ENCODE peak calls at places on chromosomes 2 and 18, in nine cellular contexts. R is dorsolateral prefrontal cortex; A is BE2C; Q is H9; S is GM23248; E is CD8-positive, alpha-beta T cell; W is H7; F is hepatocyte; T is mammary epithelial cell. B is an unnamed sample. For H3K27me3, the result is how much of the 10 kb centered on the place peaks cover.

GRCh38 chr2:235608200-235608591 is 114.4 kb downstream of the AGAP1 start:
- DNase-seq in E (no peak), R (no peak), F (no peak), S (no peak), Q (no peak), T (no peak), A (no peak), W (no peak), B (no peak)

GRCh38 chr2:112646791-112647720 is 1.3 kb downstream of the SLC20A1 start:
- DNase-seq in A (no peak), W (no peak), R (no peak), F (no peak), Q (no peak), E (no peak), T (no peak), S (peak), B (no peak)

GRCh38 chr2:58350484-58350883 is 109.4 kb upstream of the FANCL start:
- DNase-seq in Q (no peak), W (no peak), E (no peak), A (no peak), R (no peak), T (no peak), F (no peak), S (no peak), B (no peak)

GRCh38 chr2:221896505-221897151 is 324.5 kb upstream of the EPHA4 start:
- DNase-seq in Q (no peak), R (peak), S (peak), A (no peak), W (no peak), E (no peak), T (peak), F (peak), B (no peak)

GRCh38 chr2:239293450-239294430 is 107.1 kb downstream of the HDAC4 start:
- DNase-seq in E (peak), R (peak), W (no peak), S (no peak), F (no peak), T (no peak), Q (no peak), A (no peak), B (peak)

GRCh38 chr2:109009920-109010610 is 21.0 kb upstream of the EDAR start:
- DNase-seq in W (no peak), F (no peak), T (no peak), R (no peak), Q (no peak), E (no peak), S (peak), A (no peak), B (no peak)

GRCh38 chr2:39243469-39244123 is at the start of gene CDKL4:
- DNase-seq in A (no peak), W (peak), R (peak), F (no peak), T (no peak), S (no peak), Q (no peak), E (peak), B (peak)

GRCh38 chr2:202681688-202682205 is 47.0 kb downstream of the FAM117B start:
- DNase-seq in F (no peak), Q (no peak), T (no peak), R (no peak), S (no peak), W (no peak), E (no peak), A (no peak), B (no peak)

GRCh38 chr2:98134601-98135000 is 47.6 kb downstream of the VWA3B start:
- DNase-seq in Q (no peak), R (no peak), W (no peak), A (no peak), F (peak), S (no peak), T (no peak), E (no peak), B (no peak)

GRCh38 chr2:12452211-12452610 is 264.5 kb upstream of the TRIB2 start:
- DNase-seq in F (no peak), E (no peak), S (no peak), A (peak), W (no peak), T (no peak), R (no peak), Q (no peak), B (no peak)

GRCh38 chr2:241728000-241728399 is 6.4 kb upstream of the D2HGDH start:
- DNase-seq in S (no peak), A (no peak), W (peak), Q (no peak), F (no peak), R (no peak), E (no peak), T (no peak), B (no peak)

GRCh38 chr2:145777297-145777696 is 1257.4 kb upstream of the ZEB2 start:
- DNase-seq in T (peak), A (no peak), W (no peak), Q (no peak), R (no peak), F (peak), S (peak), E (no peak), B (no peak)

GRCh38 chr2:231933916-231934401 is 7.8 kb upstream of the NPPC start:
- DNase-seq in S (no peak), E (no peak), T (no peak), W (peak), Q (no peak), R (no peak), F (no peak), A (peak), B (no peak)

GRCh38 chr18:13612111-13612997 is 114.0 kb downstream of the FAM210A start:
- DNase-seq in T (no peak), W (peak), E (peak), Q (no peak), S (peak), A (peak), F (no peak), R (peak), B (peak)

GRCh38 chr2:108941161-108941665 is 47.8 kb downstream of the EDAR start:
- DNase-seq in Q (no peak), E (no peak), T (no peak), R (no peak), S (no peak), W (no peak), F (no peak), A (no peak), B (no peak)

GRCh38 chr2:20353597-20353996 is 3.0 kb upstream of the PUM2 start:
- DNase-seq in T (peak), R (no peak), F (peak), W (no peak), A (no peak), S (no peak), E (no peak), Q (no peak), B (no peak)

GRCh38 chr2:158686166-158686792 is 108.8 kb upstream of the DAPL1 start:
- DNase-seq in Q (no peak), F (no peak), T (no peak), R (peak), A (no peak), W (no peak), S (peak), E (no peak), B (no peak)

GRCh38 chr18:71105078-71105819 is 816.4 kb downstream of the SOCS6 start:
- DNase-seq in E (no peak), F (no peak), T (no peak), W (peak), S (peak), Q (no peak), A (no peak), R (no peak), B (no peak)

GRCh38 chr18:61554117-61554776 is 221.0 kb downstream of the CDH20 start:
- DNase-seq in A (no peak), S (no peak), T (no peak), W (peak), Q (no peak), E (peak), R (no peak), F (no peak), B (peak)

GRCh38 chr2:127220102-127220806 is at the start of gene CYP27C1:
- DNase-seq in S (peak), Q (peak), T (no peak), E (no peak), A (no peak), F (peak), W (peak), R (no peak), B (no peak)

GRCh38 chr2:234330902-234331301 is 166.0 kb downstream of the ARL4C start:
- DNase-seq in T (no peak), W (peak), S (no peak), R (no peak), E (no peak), F (peak), A (no peak), Q (no peak), B (no peak)

GRCh38 chr18:69674292-69674877 is 273.3 kb downstream of the CD226 start:
- DNase-seq in E (no peak), W (no peak), F (no peak), A (no peak), T (no peak), Q (no peak), S (no peak), R (no peak), B (no peak)

GRCh38 chr2:9225806-9226205 is 19.2 kb downstream of the ASAP2 start:
- DNase-seq in T (no peak), S (no peak), Q (no peak), W (no peak), F (no peak), A (no peak), E (no peak), R (no peak), B (no peak)

GRCh38 chr18:57397440-57397839 is 37.7 kb upstream of the ONECUT2 start:
- DNase-seq in Q (no peak), F (peak), E (no peak), R (no peak), W (no peak), S (peak), A (no peak), T (peak), B (no peak)

GRCh38 chr2:214547931-214548330 is 137.1 kb downstream of the VWC2L start:
- DNase-seq in R (no peak), E (no peak), A (no peak), S (peak), F (no peak), T (peak), Q (no peak), W (no peak), B (no peak)

GRCh38 chr18:48673456-48674197 is 134.8 kb downstream of the CTIF start:
- DNase-seq in S (no peak), F (no peak), W (no peak), E (no peak), T (no peak), R (no peak), A (no peak), Q (no peak), B (no peak)

GRCh38 chr18:3499498-3499897 is 49.5 kb downstream of the TGIF1 start:
- DNase-seq in Q (peak), R (no peak), S (no peak), W (peak), E (no peak), T (no peak), A (no peak), F (no peak), B (no peak)

GRCh38 chr18:31297248-31297647 is 20.7 kb upstream of the DSG1 start:
- DNase-seq in W (no peak), E (no peak), F (no peak), R (no peak), T (no peak), S (no peak), Q (no peak), A (no peak), B (no peak)

GRCh38 chr2:71100195-71100964 is 29.6 kb downstream of the MCEE start:
- DNase-seq in W (peak), A (peak), F (peak), Q (peak), E (peak), R (no peak), S (peak), T (peak), B (peak)

GRCh38 chr2:14633031-14633430 is 514 bp downstream of the LRATD1 start:
- DNase-seq in S (no peak), F (peak), T (peak), R (no peak), Q (no peak), A (peak), E (no peak), W (no peak), B (no peak)

GRCh38 chr2:14634223-14634884 is 1.8 kb downstream of the LRATD1 start:
- DNase-seq in F (peak), W (peak), Q (peak), A (peak), E (no peak), S (peak), T (peak), R (peak), B (no peak)

GRCh38 chr2:14631676-14632075 is 841 bp upstream of the LRATD1 start:
- DNase-seq in T (no peak), F (no peak), S (no peak), R (no peak), W (no peak), E (no peak), A (no peak), Q (no peak), B (no peak)

GRCh38 chr2:14633451-14634211 is 1.1 kb downstream of the LRATD1 start:
- DNase-seq in S (no peak), W (peak), A (no peak), T (no peak), F (peak), Q (peak), E (no peak), R (peak), B (no peak)

GRCh38 chr2:14632133-14632936 is at the start of gene LRATD1:
- DNase-seq in A (peak), F (peak), E (no peak), W (peak), T (peak), S (peak), Q (peak), R (peak), B (no peak)
- H3K27me3 ChIP-seq in A (half or more), F (under half), E (under half), W (half or more), T (under half), S (under half), Q (under half), R (under half), B (under half)

DNA sequence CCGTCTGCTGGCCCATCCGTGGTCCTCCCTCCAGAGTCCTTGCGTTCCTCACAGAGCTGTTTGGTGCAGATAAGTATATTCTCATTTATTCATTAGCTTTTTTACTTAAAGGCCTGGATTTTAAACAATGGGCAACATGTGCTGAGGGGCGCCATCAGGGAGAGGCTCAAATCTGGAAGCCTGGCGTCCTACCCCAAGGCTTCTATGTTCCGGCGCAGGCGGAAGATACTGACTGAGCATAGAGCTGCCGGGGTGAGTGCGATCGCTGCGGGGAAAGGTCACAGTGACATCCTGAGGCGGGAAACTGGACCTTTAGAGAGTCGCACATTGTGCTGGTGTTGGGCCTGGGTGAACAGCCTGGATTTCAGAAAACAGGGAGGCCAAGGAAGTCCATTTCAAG is 130.6 kb upstream of the PXDN start:
- DNase-seq in Q (no peak), E (no peak), F (no peak), A (no peak), R (no peak), S (no peak), W (no peak), T (no peak), B (no peak)
- H3K27me3 ChIP-seq in Q (under half), E (under half), F (under half), A (under half), R (under half), S (under half), W (under half), T (under half), B (under half)

GRCh38 chr2:188784269-188784762 is 189.9 kb upstream of the COL3A1 start:
- DNase-seq in A (no peak), F (peak), E (no peak), Q (no peak), T (no peak), R (no peak), S (no peak), W (no peak), B (no peak)

GRCh38 chr2:188787002-188787660 is 187.0 kb upstream of the COL3A1 start:
- DNase-seq in A (no peak), E (no peak), S (peak), T (peak), W (no peak), F (peak), R (no peak), Q (no peak), B (no peak)

GRCh38 chr2:188787661-188788044 is 186.5 kb upstream of the COL3A1 start:
- DNase-seq in E (no peak), Q (no peak), R (no peak), F (peak), A (no peak), S (peak), T (no peak), W (no peak), B (no peak)

GRCh38 chr2:188786368-188786781 is 187.8 kb upstream of the COL3A1 start:
- DNase-seq in A (no peak), S (peak), W (no peak), T (peak), Q (no peak), E (no peak), F (peak), R (no peak), B (no peak)

GRCh38 chr2:188785515-188785914 is 188.7 kb upstream of the COL3A1 start:
- DNase-seq in W (no peak), Q (no peak), A (no peak), S (peak), T (no peak), E (no peak), F (peak), R (no peak), B (no peak)
- H3K27me3 ChIP-seq in W (under half), Q (under half), A (under half), S (under half), T (under half), E (under half), F (under half), R (under half), B (under half)

GRCh38 chr18:28178720-28179119 is 1.8 kb upstream of the CDH2 start:
- DNase-seq in S (peak), W (peak), E (no peak), F (peak), A (no peak), T (no peak), R (no peak), Q (no peak), B (no peak)
- H3K27me3 ChIP-seq in S (under half), W (under half), E (under half), F (under half), A (under half), T (under half), R (under half), Q (under half), B (under half)

DNA sequence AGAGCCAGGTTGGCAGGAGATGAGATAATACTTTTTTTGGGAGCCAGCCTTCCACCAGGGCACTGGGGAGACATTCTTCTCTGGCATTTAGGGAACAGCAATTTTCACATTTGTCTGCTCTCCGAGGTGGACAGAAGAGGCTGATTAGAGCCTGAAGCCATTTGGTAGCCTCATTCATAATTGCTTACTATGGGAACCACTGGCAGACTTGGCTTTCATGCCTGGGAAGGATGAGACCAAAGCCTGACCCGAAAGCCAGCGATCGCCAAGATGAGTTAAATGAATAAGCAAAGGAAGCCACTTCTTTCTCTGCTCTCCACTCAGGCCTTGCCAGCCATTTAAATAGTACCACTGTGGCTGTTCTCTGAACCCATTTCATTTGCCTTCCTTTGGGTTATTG is 70.1 kb downstream of the NRP2 start:
- DNase-seq in R (no peak), F (no peak), W (no peak), S (no peak), T (no peak), A (no peak), E (no peak), Q (no peak), B (no peak)
- H3K27me3 ChIP-seq in R (under half), F (under half), W (under half), S (under half), T (under half), A (under half), E (under half), Q (under half), B (under half)